ENCODE peak calls at places on chromosome 12, in seven cellular contexts. A is tibial nerve, V is neural crest cell, H is body of pancreas, B is natural killer cell, Y is tibial artery, F is left lung. S is an unnamed sample.

GRCh38 chr12:98699568-98699967 is 54.5 kb downstream of the APAF1 start:
- DNase-seq in A (no peak), V (no peak), H (no peak), B (no peak), Y (no peak), F (no peak), S (no peak)

GRCh38 chr12:124518051-124518932 is 49.1 kb downstream of the NCOR2 start:
- DNase-seq in A (peak; percentile 100), V (peak; percentile 46), H (peak; percentile 99), B (no peak), Y (peak; percentile 99), F (peak; percentile 89), S (no peak)

GRCh38 chr12:120688527-120689071 is 1.6 kb downstream of the MLEC start:
- DNase-seq in A (no peak), V (no peak), H (peak; percentile 34), B (no peak), Y (no peak), F (no peak), S (no peak)

GRCh38 chr12:26473291-26473690 is 277.9 kb downstream of the SSPN start:
- DNase-seq in A (no peak), V (no peak), H (no peak), B (no peak), Y (no peak), F (no peak), S (no peak)

GRCh38 chr12:120249875-120250795 is 15.4 kb downstream of the PXN start:
- DNase-seq in A (peak; percentile 89), V (no peak), H (no peak), B (peak; percentile 63), Y (peak; percentile 86), F (no peak), S (no peak)

GRCh38 chr12:42786400-42786799 is 196.9 kb upstream of the PRICKLE1 start:
- DNase-seq in A (no peak), V (no peak), H (no peak), B (no peak), Y (no peak), F (no peak), S (no peak)

GRCh38 chr12:68148261-68148951 is 11.1 kb downstream of the IFNG start:
- DNase-seq in A (no peak), V (no peak), H (no peak), B (no peak), Y (no peak), F (no peak), S (no peak)

GRCh38 chr12:84911331-84912190 is 1.0 kb downstream of the SLC6A15 start:
- DNase-seq in A (peak; percentile 30), V (peak; percentile 57), H (peak; percentile 28), B (no peak), Y (peak; percentile 59), F (no peak), S (peak; percentile 30)

GRCh38 chr12:52390739-52391617 is 5.5 kb upstream of the KRT84 start:
- DNase-seq in A (no peak), V (peak; percentile 23), H (no peak), B (no peak), Y (no peak), F (no peak), S (no peak)

GRCh38 chr12:132838464-132839080 is 9.9 kb upstream of the GOLGA3 start:
- DNase-seq in A (no peak), V (no peak), H (no peak), B (no peak), Y (no peak), F (no peak), S (no peak)

GRCh38 chr12:52767020-52767379 is 10.1 kb downstream of the KRT76 start:
- DNase-seq in A (no peak), V (no peak), H (no peak), B (no peak), Y (no peak), F (no peak), S (no peak)

GRCh38 chr12:4143909-4144308 is 129.7 kb upstream of the CCND2 start:
- DNase-seq in A (no peak), V (no peak), H (no peak), B (no peak), Y (no peak), F (no peak), S (no peak)

GRCh38 chr12:16359512-16360491 is 12.4 kb downstream of the MGST1 start:
- DNase-seq in A (peak; percentile 44), V (peak; percentile 66), H (peak; percentile 50), B (no peak), Y (no peak), F (peak; percentile 86), S (peak; percentile 37)

GRCh38 chr12:132500856-132501180 is 10.9 kb downstream of the FBRSL1 start:
- DNase-seq in A (no peak), V (no peak), H (no peak), B (no peak), Y (no peak), F (no peak), S (no peak)

GRCh38 chr12:6326316-6326959 is 15.4 kb downstream of the TNFRSF1A start:
- DNase-seq in A (no peak), V (no peak), H (no peak), B (no peak), Y (no peak), F (no peak), S (peak; percentile 43)

GRCh38 chr12:123721245-123721644 is 9.1 kb downstream of the ATP6V0A2 start:
- DNase-seq in A (no peak), V (no peak), H (no peak), B (no peak), Y (no peak), F (no peak), S (no peak)

GRCh38 chr12:40225984-40226602 is 1.3 kb downstream of the LRRK2 start:
- DNase-seq in A (no peak), V (no peak), H (no peak), B (no peak), Y (no peak), F (no peak), S (no peak)

GRCh38 chr12:47943492-47944359 is 19.7 kb upstream of the TMEM106C start:
- DNase-seq in A (no peak), V (no peak), H (no peak), B (no peak), Y (no peak), F (no peak), S (no peak)

GRCh38 chr12:34350092-34351041 is 328.1 kb downstream of the ALG10 start:
- DNase-seq in A (no peak), V (no peak), H (no peak), B (no peak), Y (no peak), F (no peak), S (no peak)

GRCh38 chr12:46832084-46832704 is 6.4 kb upstream of the SLC38A4 start:
- DNase-seq in A (no peak), V (no peak), H (no peak), B (no peak), Y (no peak), F (no peak), S (no peak)

GRCh38 chr12:5476356-5476755 is 44.4 kb downstream of the NTF3 start:
- DNase-seq in A (no peak), V (no peak), H (no peak), B (no peak), Y (no peak), F (no peak), S (no peak)

DNA sequence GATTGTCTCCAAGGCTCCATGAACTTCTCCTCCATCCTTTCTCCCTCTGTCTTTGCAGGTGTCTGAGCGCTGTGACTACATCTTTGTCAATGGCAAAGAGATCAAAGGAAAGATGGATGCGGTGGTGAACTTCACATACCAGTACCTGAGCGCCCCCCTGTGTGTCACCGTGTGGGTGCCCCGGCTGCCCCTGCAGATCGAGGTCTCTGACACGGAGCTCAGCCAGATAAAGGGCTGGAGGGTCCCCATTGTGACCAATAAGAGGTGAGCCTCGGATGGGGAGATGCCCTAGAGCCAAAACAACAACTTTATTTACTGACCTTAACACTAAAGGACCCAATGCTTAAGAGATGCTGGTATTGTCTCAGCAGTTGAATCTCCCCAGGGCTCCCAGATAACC is 130.0 kb downstream of the SLC15A4 start:
- DNase-seq in A (no peak), V (no peak), H (no peak), B (no peak), Y (no peak), F (no peak), S (no peak)
- TF ChIP-seq CTCF in A (no peak), V (no peak), H (no peak), B (no peak), Y (no peak), F (no peak), S (no peak)

GRCh38 chr12:57234571-57235011 is 5.1 kb downstream of the SHMT2 start:
- DNase-seq in A (no peak), V (no peak), H (no peak), B (no peak), Y (no peak), F (no peak), S (no peak)

GRCh38 chr12:57236224-57236924 is 6.9 kb downstream of the SHMT2 start:
- DNase-seq in A (no peak), V (no peak), H (no peak), B (no peak), Y (no peak), F (peak; percentile 77), S (no peak)

GRCh38 chr12:57234233-57234570 is 4.7 kb downstream of the SHMT2 start:
- DNase-seq in A (no peak), V (no peak), H (no peak), B (no peak), Y (no peak), F (peak; percentile 7), S (no peak)

GRCh38 chr12:57235728-57236131 is 6.2 kb downstream of the SHMT2 start:
- DNase-seq in A (no peak), V (no peak), H (no peak), B (no peak), Y (no peak), F (peak; percentile 20), S (no peak)

GRCh38 chr12:57235012-57235727 is 5.7 kb downstream of the SHMT2 start:
- DNase-seq in A (no peak), V (no peak), H (peak; percentile 50), B (no peak), Y (peak; percentile 98), F (peak; percentile 72), S (no peak)
- TF ChIP-seq CTCF in A (no peak), V (no peak), H (no peak), B (no peak), Y (peak; percentile 7), F (no peak), S (no peak)

GRCh38 chr12:38664661-38665269 is 240.6 kb downstream of the CPNE8 start:
- DNase-seq in A (no peak), V (no peak), H (no peak), B (no peak), Y (no peak), F (no peak), S (no peak)
- TF ChIP-seq CTCF in A (no peak), V (peak; percentile 66), H (no peak), B (no peak), Y (no peak), F (no peak), S (peak; percentile 67)

DNA sequence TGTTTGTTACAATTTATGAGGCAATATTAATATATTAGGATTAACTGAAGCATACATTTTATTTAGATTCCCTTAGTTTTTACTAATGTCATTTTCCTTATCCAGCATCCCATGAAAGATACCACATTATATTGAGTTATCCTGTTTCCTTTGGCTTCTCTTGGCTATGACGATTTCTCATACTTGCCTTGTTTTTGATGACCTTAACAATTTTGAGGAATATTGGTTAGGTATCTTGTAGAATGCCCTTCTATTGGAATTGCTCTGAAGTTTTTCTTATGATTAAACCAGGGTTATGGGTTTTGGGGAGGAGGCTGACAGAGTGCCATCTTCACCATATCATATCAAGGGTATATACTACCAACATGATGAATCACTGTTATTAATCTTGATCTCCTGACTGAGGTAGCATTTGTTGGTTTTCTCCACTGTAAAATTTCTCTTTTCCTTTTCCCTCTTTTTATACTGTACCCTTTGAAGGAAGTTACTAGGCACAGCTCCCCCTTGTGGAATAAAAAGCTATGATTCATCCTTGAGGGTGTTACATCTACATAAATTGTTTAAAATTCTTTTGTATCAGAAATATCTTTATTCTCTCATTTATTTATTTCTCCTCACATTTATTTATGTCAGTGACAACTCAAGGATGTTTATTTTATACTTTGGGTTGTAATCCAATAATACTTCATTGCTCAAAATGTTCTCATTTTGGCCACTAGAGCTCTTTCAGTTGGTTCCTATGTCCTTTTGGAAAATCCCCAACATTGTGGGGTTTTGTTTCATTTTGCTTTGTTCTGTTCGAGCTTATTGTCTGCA is 239.0 kb downstream of the SLC16A7 start:
- DNase-seq in A (peak; percentile 29), V (no peak), H (no peak), B (no peak), Y (no peak), F (no peak), S (no peak)
- TF ChIP-seq CTCF in A (peak; percentile 35), V (peak; percentile 75), H (no peak), B (peak; percentile 62), Y (peak; percentile 39), F (peak; percentile 49), S (peak; percentile 59)

S was measured in progenitor cell of endocrine pancreas.